ENCODE peak calls at places on chromosomes 4 and X, in seven cellular contexts. One of them, this sample, is unnamed. For H3K4me1, the result is how much of the 10 kb centered on the place peaks cover.

GRCh38 chr4:39348371-39349265 is 17.5 kb downstream of the RFC1 start:
- DNase-seq in tibial artery: no peak
- DNase-seq in heart right ventricle: no peak
- DNase-seq in CD8-positive, alpha-beta T cell: no peak
- DNase-seq in pancreas: no peak
- DNase-seq in heart left ventricle: no peak
- DNase-seq in uterus: no peak
- DNase-seq in this sample: no peak

GRCh38 chr4:158166701-158167100 is 6.1 kb downstream of the GASK1B start:
- DNase-seq in CD8-positive, alpha-beta T cell: no peak
- DNase-seq in heart right ventricle: no peak
- DNase-seq in uterus: no peak
- DNase-seq in tibial artery: no peak
- DNase-seq in pancreas: no peak
- DNase-seq in heart left ventricle: no peak
- DNase-seq in this sample: no peak

GRCh38 chr4:60805500-60806313 is 394.4 kb upstream of the ADGRL3 start:
- DNase-seq in CD8-positive, alpha-beta T cell: no peak
- DNase-seq in heart right ventricle: no peak
- DNase-seq in pancreas: no peak
- DNase-seq in tibial artery: no peak
- DNase-seq in uterus: no peak
- DNase-seq in heart left ventricle: no peak
- DNase-seq in this sample: peak

GRCh38 chrX:129706395-129707072 is 32.2 kb upstream of the XPNPEP2 start:
- DNase-seq in heart right ventricle: peak
- DNase-seq in uterus: no peak
- DNase-seq in heart left ventricle: peak
- DNase-seq in CD8-positive, alpha-beta T cell: no peak
- DNase-seq in tibial artery: peak
- DNase-seq in pancreas: no peak
- DNase-seq in this sample: no peak

GRCh38 chrX:41661366-41662095 is 27.2 kb upstream of the GPR34 start:
- DNase-seq in heart left ventricle: no peak
- DNase-seq in heart right ventricle: no peak
- DNase-seq in uterus: no peak
- DNase-seq in CD8-positive, alpha-beta T cell: no peak
- DNase-seq in pancreas: no peak
- DNase-seq in tibial artery: no peak
- DNase-seq in this sample: no peak

GRCh38 chr4:184889683-184890082 is 63.9 kb upstream of the ACSL1 start:
- DNase-seq in heart left ventricle: no peak
- DNase-seq in uterus: no peak
- DNase-seq in pancreas: no peak
- DNase-seq in tibial artery: no peak
- DNase-seq in heart right ventricle: no peak
- DNase-seq in CD8-positive, alpha-beta T cell: no peak
- DNase-seq in this sample: no peak

GRCh38 chrX:14913241-14913640 is 40.0 kb downstream of the MOSPD2 start:
- DNase-seq in heart left ventricle: no peak
- DNase-seq in uterus: no peak
- DNase-seq in CD8-positive, alpha-beta T cell: no peak
- DNase-seq in heart right ventricle: no peak
- DNase-seq in pancreas: no peak
- DNase-seq in tibial artery: no peak
- DNase-seq in this sample: no peak

GRCh38 chrX:20248592-20249192 is 18.0 kb downstream of the RPS6KA3 start:
- DNase-seq in pancreas: no peak
- DNase-seq in heart right ventricle: no peak
- DNase-seq in uterus: no peak
- DNase-seq in CD8-positive, alpha-beta T cell: no peak
- DNase-seq in heart left ventricle: no peak
- DNase-seq in tibial artery: no peak
- DNase-seq in this sample: no peak

GRCh38 chr4:123288309-123289025 is 108.1 kb upstream of the SPRY1 start:
- DNase-seq in uterus: no peak
- DNase-seq in pancreas: no peak
- DNase-seq in heart left ventricle: no peak
- DNase-seq in tibial artery: no peak
- DNase-seq in CD8-positive, alpha-beta T cell: no peak
- DNase-seq in heart right ventricle: no peak
- DNase-seq in this sample: no peak

GRCh38 chr4:112109455-112110425 is 35.5 kb upstream of the FAM241A start:
- DNase-seq in heart left ventricle: no peak
- DNase-seq in uterus: no peak
- DNase-seq in CD8-positive, alpha-beta T cell: no peak
- DNase-seq in heart right ventricle: no peak
- DNase-seq in pancreas: no peak
- DNase-seq in tibial artery: no peak
- DNase-seq in this sample: no peak

GRCh38 chrX:16589211-16589610 is 60.7 kb upstream of the S100G start:
- DNase-seq in heart right ventricle: no peak
- DNase-seq in tibial artery: no peak
- DNase-seq in pancreas: no peak
- DNase-seq in heart left ventricle: no peak
- DNase-seq in uterus: no peak
- DNase-seq in CD8-positive, alpha-beta T cell: no peak
- DNase-seq in this sample: no peak

GRCh38 chrX:136162827-136163427 is 15.6 kb downstream of the FHL1 start:
- DNase-seq in heart left ventricle: peak
- DNase-seq in pancreas: no peak
- DNase-seq in tibial artery: peak
- DNase-seq in heart right ventricle: peak
- DNase-seq in CD8-positive, alpha-beta T cell: no peak
- DNase-seq in uterus: peak
- DNase-seq in this sample: peak

GRCh38 chr4:121189811-121190210 is 25.7 kb upstream of the TNIP3 start:
- DNase-seq in tibial artery: no peak
- DNase-seq in uterus: no peak
- DNase-seq in pancreas: no peak
- DNase-seq in heart right ventricle: no peak
- DNase-seq in CD8-positive, alpha-beta T cell: peak
- DNase-seq in heart left ventricle: no peak
- DNase-seq in this sample: no peak

GRCh38 chr4:35934370-35934981 is 309.8 kb downstream of the ARAP2 start:
- DNase-seq in heart right ventricle: no peak
- DNase-seq in tibial artery: no peak
- DNase-seq in pancreas: no peak
- DNase-seq in heart left ventricle: no peak
- DNase-seq in CD8-positive, alpha-beta T cell: no peak
- DNase-seq in uterus: no peak
- DNase-seq in this sample: peak

GRCh38 chr4:121998024-121998423 is 46.2 kb upstream of the TRPC3 start:
- DNase-seq in uterus: no peak
- DNase-seq in heart left ventricle: peak
- DNase-seq in CD8-positive, alpha-beta T cell: no peak
- DNase-seq in tibial artery: no peak
- DNase-seq in heart right ventricle: no peak
- DNase-seq in pancreas: no peak
- DNase-seq in this sample: no peak

GRCh38 chr4:159390648-159391047 is 287.8 kb downstream of the RAPGEF2 start:
- DNase-seq in tibial artery: no peak
- DNase-seq in uterus: no peak
- DNase-seq in heart left ventricle: no peak
- DNase-seq in CD8-positive, alpha-beta T cell: no peak
- DNase-seq in heart right ventricle: no peak
- DNase-seq in pancreas: no peak
- DNase-seq in this sample: peak

GRCh38 chr4:11436673-11437072 is 8.0 kb upstream of the HS3ST1 start:
- DNase-seq in heart right ventricle: no peak
- DNase-seq in uterus: no peak
- DNase-seq in CD8-positive, alpha-beta T cell: no peak
- DNase-seq in tibial artery: no peak
- DNase-seq in heart left ventricle: no peak
- DNase-seq in pancreas: no peak
- DNase-seq in this sample: no peak

GRCh38 chr4:40573593-40574311 is 55.9 kb downstream of the RBM47 start:
- DNase-seq in pancreas: no peak
- DNase-seq in heart right ventricle: no peak
- DNase-seq in CD8-positive, alpha-beta T cell: no peak
- DNase-seq in uterus: no peak
- DNase-seq in heart left ventricle: no peak
- DNase-seq in tibial artery: no peak
- DNase-seq in this sample: no peak

GRCh38 chr4:40575846-40576245 is 53.8 kb downstream of the RBM47 start:
- DNase-seq in pancreas: no peak
- DNase-seq in heart right ventricle: no peak
- DNase-seq in uterus: no peak
- DNase-seq in CD8-positive, alpha-beta T cell: no peak
- DNase-seq in tibial artery: no peak
- DNase-seq in heart left ventricle: no peak
- DNase-seq in this sample: no peak

GRCh38 chr4:40579983-40580382 is 49.7 kb downstream of the RBM47 start:
- DNase-seq in heart left ventricle: no peak
- DNase-seq in uterus: no peak
- DNase-seq in tibial artery: no peak
- DNase-seq in CD8-positive, alpha-beta T cell: no peak
- DNase-seq in pancreas: no peak
- DNase-seq in heart right ventricle: no peak
- DNase-seq in this sample: peak

GRCh38 chr4:40577588-40578253 is 51.9 kb downstream of the RBM47 start:
- DNase-seq in heart right ventricle: no peak
- DNase-seq in pancreas: no peak
- DNase-seq in CD8-positive, alpha-beta T cell: no peak
- DNase-seq in heart left ventricle: no peak
- DNase-seq in uterus: no peak
- DNase-seq in tibial artery: no peak
- DNase-seq in this sample: no peak

GRCh38 chr4:40576651-40577480 is 52.8 kb downstream of the RBM47 start:
- DNase-seq in uterus: peak
- DNase-seq in tibial artery: peak
- DNase-seq in CD8-positive, alpha-beta T cell: no peak
- DNase-seq in heart left ventricle: peak
- DNase-seq in heart right ventricle: peak
- DNase-seq in pancreas: peak
- DNase-seq in this sample: peak
- H3K4me1 ChIP-seq in uterus: under half
- H3K4me1 ChIP-seq in tibial artery: under half
- H3K4me1 ChIP-seq in CD8-positive, alpha-beta T cell: under half
- H3K4me1 ChIP-seq in heart left ventricle: under half
- H3K4me1 ChIP-seq in heart right ventricle: under half
- H3K4me1 ChIP-seq in pancreas: under half
- H3K4me1 ChIP-seq in this sample: under half

DNA sequence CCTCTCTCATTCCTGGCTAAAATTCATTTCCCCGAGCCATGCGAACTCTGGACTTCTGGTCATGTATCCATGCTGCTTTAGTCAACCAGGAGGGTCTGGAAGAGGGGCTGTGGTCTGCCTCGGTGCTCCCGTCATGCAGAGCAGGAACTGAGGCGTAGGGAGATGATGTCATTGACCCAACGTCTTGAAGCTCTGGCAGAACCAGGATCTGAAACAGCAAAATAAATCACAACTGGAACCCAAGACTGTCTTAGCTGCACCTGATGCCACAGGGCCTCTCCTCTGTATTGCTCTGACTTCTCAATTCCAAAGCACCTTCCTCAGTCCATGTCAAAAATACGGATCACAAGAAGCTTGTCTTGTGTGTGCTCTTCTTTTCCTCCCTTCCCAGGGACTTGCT is 131.0 kb upstream of the LDB2 start:
- DNase-seq in pancreas: no peak
- DNase-seq in CD8-positive, alpha-beta T cell: no peak
- DNase-seq in heart right ventricle: no peak
- DNase-seq in heart left ventricle: no peak
- DNase-seq in tibial artery: no peak
- DNase-seq in uterus: no peak
- DNase-seq in this sample: no peak
- H3K27ac ChIP-seq in pancreas: no peak
- H3K27ac ChIP-seq in CD8-positive, alpha-beta T cell: no peak
- H3K27ac ChIP-seq in heart right ventricle: no peak
- H3K27ac ChIP-seq in heart left ventricle: no peak
- H3K27ac ChIP-seq in tibial artery: no peak
- H3K27ac ChIP-seq in uterus: no peak
- H3K27ac ChIP-seq in this sample: peak

DNA sequence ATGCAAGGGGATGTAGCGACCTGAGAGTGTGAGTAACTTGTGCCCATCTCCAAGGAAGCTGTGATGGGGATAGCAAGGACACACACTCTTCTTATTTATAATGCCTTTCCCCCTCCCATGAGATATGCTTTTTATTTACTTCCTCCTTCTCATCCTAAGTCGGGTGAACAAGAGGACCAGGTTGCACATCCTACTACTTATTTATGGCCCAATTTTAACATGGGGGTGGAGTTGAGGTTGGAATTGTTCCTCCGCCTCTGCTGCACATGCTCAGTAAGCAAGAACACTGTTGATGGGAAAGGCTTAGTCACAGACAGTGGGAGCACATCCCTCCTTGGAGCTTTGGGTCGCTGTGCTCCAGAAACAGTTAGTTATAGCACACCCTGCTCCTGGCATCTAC is 15.3 kb upstream of the TLR8 start:
- DNase-seq in uterus: no peak
- DNase-seq in pancreas: no peak
- DNase-seq in heart left ventricle: no peak
- DNase-seq in CD8-positive, alpha-beta T cell: no peak
- DNase-seq in heart right ventricle: no peak
- DNase-seq in tibial artery: no peak
- DNase-seq in this sample: no peak
- H3K4me1 ChIP-seq in uterus: under half
- H3K4me1 ChIP-seq in pancreas: under half
- H3K4me1 ChIP-seq in heart left ventricle: under half
- H3K4me1 ChIP-seq in CD8-positive, alpha-beta T cell: under half
- H3K4me1 ChIP-seq in heart right ventricle: under half
- H3K4me1 ChIP-seq in tibial artery: under half
- H3K4me1 ChIP-seq in this sample: under half

DNA sequence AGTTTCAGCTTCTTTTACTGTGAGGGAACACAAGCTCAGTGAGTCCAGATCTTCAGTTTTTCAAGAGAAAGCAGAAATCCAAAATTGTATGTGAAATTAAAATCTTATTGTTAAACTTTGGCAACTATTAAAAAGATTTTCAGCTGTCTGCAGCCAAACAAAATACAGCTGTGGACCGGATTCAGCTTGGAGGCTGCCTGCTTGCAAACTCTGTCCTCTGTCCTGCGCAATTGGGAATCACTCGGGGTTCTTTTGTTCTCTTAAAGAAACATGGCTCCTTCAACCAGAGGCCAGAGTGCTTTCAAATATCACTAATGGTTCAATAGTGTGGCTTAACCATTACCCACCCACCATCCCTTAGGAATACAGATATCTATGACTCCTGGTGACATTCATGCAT is 201.2 kb downstream of the CHIC2 start:
- DNase-seq in pancreas: no peak
- DNase-seq in heart left ventricle: peak
- DNase-seq in CD8-positive, alpha-beta T cell: no peak
- DNase-seq in uterus: peak
- DNase-seq in heart right ventricle: peak
- DNase-seq in tibial artery: no peak
- DNase-seq in this sample: no peak
- H3K27ac ChIP-seq in pancreas: no peak
- H3K27ac ChIP-seq in heart left ventricle: peak
- H3K27ac ChIP-seq in CD8-positive, alpha-beta T cell: no peak
- H3K27ac ChIP-seq in uterus: peak
- H3K27ac ChIP-seq in heart right ventricle: peak
- H3K27ac ChIP-seq in tibial artery: no peak
- H3K27ac ChIP-seq in this sample: no peak

GRCh38 chrX:81195712-81196111 is 6.0 kb downstream of the HMGN5 start:
- DNase-seq in heart left ventricle: no peak
- DNase-seq in heart right ventricle: no peak
- DNase-seq in tibial artery: no peak
- DNase-seq in pancreas: peak
- DNase-seq in CD8-positive, alpha-beta T cell: peak
- DNase-seq in uterus: no peak
- DNase-seq in this sample: peak
- H3K4me1 ChIP-seq in heart left ventricle: under half
- H3K4me1 ChIP-seq in heart right ventricle: under half
- H3K4me1 ChIP-seq in tibial artery: under half
- H3K4me1 ChIP-seq in pancreas: under half
- H3K4me1 ChIP-seq in CD8-positive, alpha-beta T cell: under half
- H3K4me1 ChIP-seq in uterus: under half
- H3K4me1 ChIP-seq in this sample: under half

GRCh38 chrX:151984328-151984727 is 9.9 kb upstream of the GABRE start:
- DNase-seq in tibial artery: no peak
- DNase-seq in heart right ventricle: no peak
- DNase-seq in uterus: no peak
- DNase-seq in heart left ventricle: peak
- DNase-seq in CD8-positive, alpha-beta T cell: no peak
- DNase-seq in pancreas: no peak
- DNase-seq in this sample: no peak
- H3K27ac ChIP-seq in tibial artery: no peak
- H3K27ac ChIP-seq in heart right ventricle: no peak
- H3K27ac ChIP-seq in uterus: no peak
- H3K27ac ChIP-seq in heart left ventricle: no peak
- H3K27ac ChIP-seq in CD8-positive, alpha-beta T cell: no peak
- H3K27ac ChIP-seq in pancreas: no peak
- H3K27ac ChIP-seq in this sample: peak

This sample was measured in foreskin keratinocyte.